ENCODE peak calls at places on chromosomes 6 and 20, in seven cellular contexts. O is heart left ventricle, D is sigmoid colon, V is A549, Q is mucosa of descending colon, K is HCT116, Y is suprapubic skin. C is an unnamed sample.

GRCh38 chr6:163401039-163401885 is 13.3 kb upstream of the QKI start:
- DNase-seq in O (no peak), Q (no peak), K (no peak), Y (no peak), D (no peak), V (no peak), C (no peak)

GRCh38 chr20:37627060-37627766 is 66.6 kb upstream of the CTNNBL1 start:
- DNase-seq in O (peak; percentile 55), V (no peak), D (no peak), Q (peak; percentile 66), Y (no peak), K (peak; percentile 8), C (no peak)

GRCh38 chr20:61369731-61370520 is 117.9 kb downstream of the CDH4 start:
- DNase-seq in D (no peak), V (no peak), K (no peak), Q (no peak), O (no peak), Y (no peak), C (no peak)

GRCh38 chr6:145713746-145714145 is 21.6 kb downstream of the EPM2A start:
- DNase-seq in K (no peak), V (no peak), Q (no peak), Y (no peak), D (no peak), O (no peak), C (no peak)

GRCh38 chr20:1467355-1468116 is 887 bp upstream of the NSFL1C start:
- DNase-seq in K (no peak), V (no peak), O (peak; percentile 57), Y (no peak), D (no peak), Q (peak; percentile 59), C (peak; percentile 65)

GRCh38 chr6:13395272-13396237 is 67.2 kb upstream of the TBC1D7 start:
- DNase-seq in O (peak; percentile 83), D (peak; percentile 85), V (no peak), Q (peak; percentile 88), Y (no peak), K (no peak), C (peak; percentile 79)

GRCh38 chr6:138757131-138757530 is 16.4 kb upstream of the CCDC28A start:
- DNase-seq in V (no peak), K (no peak), Y (no peak), D (no peak), Q (no peak), O (no peak), C (no peak)

GRCh38 chr20:21096321-21097043 is 9.7 kb downstream of the LINC00237 start:
- DNase-seq in Q (no peak), O (no peak), Y (no peak), D (no peak), V (no peak), K (peak; percentile 68), C (no peak)

GRCh38 chr20:44719841-44720240 is 4.7 kb downstream of the CCN5 start:
- DNase-seq in Y (no peak), V (no peak), Q (no peak), O (no peak), D (no peak), K (no peak), C (peak; percentile 43)

GRCh38 chr6:39568896-39569295 is 156.3 kb downstream of the KIF6 start:
- DNase-seq in Y (no peak), D (no peak), K (no peak), O (no peak), V (no peak), Q (no peak), C (no peak)

GRCh38 chr6:33692078-33692759 is 19.3 kb downstream of the UQCC2 start:
- DNase-seq in Q (no peak), D (no peak), O (peak; percentile 82), K (no peak), Y (no peak), V (no peak), C (peak; percentile 45)

GRCh38 chr6:39824030-39824926 is 32.1 kb downstream of the DAAM2 start:
- DNase-seq in Y (no peak), Q (no peak), D (no peak), O (no peak), K (no peak), V (no peak), C (no peak)

GRCh38 chr6:106117579-106117978 is 31.4 kb downstream of the PRDM1 start:
- DNase-seq in D (no peak), Q (no peak), O (no peak), V (no peak), K (no peak), Y (no peak), C (no peak)

GRCh38 chr20:62916703-62917476 is 9.4 kb downstream of the DIDO1 start:
- DNase-seq in O (no peak), D (no peak), K (no peak), Y (no peak), V (no peak), Q (no peak), C (peak; percentile 14)
- H3K4me1 ChIP-seq in O (peaks cover 57% of the 10 kb centered on the region), D (no peaks in the 10 kb centered on the region), K (peaks cover 26% of the 10 kb centered on the region), Y (peaks cover 85% of the 10 kb centered on the region), V (peaks cover 55% of the 10 kb centered on the region), Q (peaks cover 45% of the 10 kb centered on the region), C (peaks cover 91% of the 10 kb centered on the region)

GRCh38 chr6:168016756-168017525 is 19.5 kb downstream of the KIF25 start:
- DNase-seq in Y (no peak), O (no peak), K (no peak), V (no peak), D (no peak), Q (peak; percentile 4), C (peak; percentile 22)

GRCh38 chr6:168014406-168014959 is 17.0 kb downstream of the KIF25 start:
- DNase-seq in K (no peak), D (no peak), Q (peak; percentile 0), O (no peak), V (no peak), Y (no peak), C (no peak)

GRCh38 chr6:168017629-168018028 is 20.2 kb downstream of the KIF25 start:
- DNase-seq in K (no peak), D (no peak), O (no peak), V (no peak), Y (no peak), Q (peak; percentile 32), C (no peak)

GRCh38 chr6:168015492-168016175 is 18.2 kb downstream of the KIF25 start:
- DNase-seq in V (no peak), Y (no peak), Q (peak; percentile 67), D (no peak), K (no peak), O (no peak), C (peak; percentile 20)

DNA sequence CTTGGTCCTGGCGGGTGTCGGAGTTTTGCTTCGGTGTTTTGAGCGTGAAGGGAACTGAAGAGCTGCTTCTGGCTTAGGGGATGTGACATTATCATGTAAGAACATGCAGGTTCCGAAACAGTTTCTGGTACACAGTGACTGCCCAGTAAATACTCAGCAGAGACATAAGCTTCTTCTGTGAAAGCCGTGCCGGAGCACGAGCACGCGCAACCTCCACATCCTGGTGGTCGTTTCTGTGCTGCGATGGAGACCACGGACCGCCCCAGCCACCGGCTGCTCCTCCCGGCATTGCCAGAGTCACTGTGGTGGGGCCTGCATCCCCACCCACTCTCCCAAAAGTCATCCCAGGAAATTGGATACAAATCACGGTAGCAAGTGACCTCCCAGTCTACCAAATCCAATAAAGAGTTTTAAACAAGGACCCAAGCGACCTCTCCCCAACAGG is 18.7 kb downstream of the KIF25 start:
- DNase-seq in Y (no peak), O (no peak), Q (no peak), V (no peak), K (no peak), D (no peak), C (peak; percentile 26)
- H3K9me3 ChIP-seq in Y (no peaks in the 10 kb centered on the region), O (peaks cover 17% of the 10 kb centered on the region), Q (peaks cover 10% of the 10 kb centered on the region), V (peaks cover 16% of the 10 kb centered on the region), K (peaks cover 7% of the 10 kb centered on the region), D (no peaks in the 10 kb centered on the region), C (peaks cover 16% of the 10 kb centered on the region)

DNA sequence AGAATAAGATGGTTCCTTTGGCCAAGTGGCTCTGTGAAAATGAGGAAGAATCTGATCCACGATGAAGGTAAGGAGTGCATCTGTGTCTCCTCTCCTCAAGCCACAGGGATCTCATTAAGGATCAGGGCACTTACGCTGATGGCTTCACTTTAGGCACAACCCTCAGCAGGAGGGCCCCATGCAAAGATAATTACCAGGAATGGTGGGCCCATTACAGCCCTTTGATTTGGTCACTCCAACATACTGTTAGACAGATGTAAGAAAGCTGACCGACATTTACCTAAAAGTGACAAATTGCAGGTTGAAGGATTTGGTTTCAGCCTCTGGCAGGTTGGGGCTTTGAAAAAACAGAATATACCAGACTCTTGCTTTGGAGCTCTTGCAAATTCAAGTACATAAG is 45.9 kb upstream of the ASIP start:
- DNase-seq in Q (no peak), K (no peak), Y (no peak), O (no peak), D (no peak), V (no peak), C (no peak)
- H3K4me3 ChIP-seq in Q (no peak overlapping the region), K (no peak overlapping the region), Y (no peak overlapping the region), O (no peak overlapping the region), D (no peak overlapping the region), V (no peak overlapping the region), C (no peak overlapping the region)

DNA sequence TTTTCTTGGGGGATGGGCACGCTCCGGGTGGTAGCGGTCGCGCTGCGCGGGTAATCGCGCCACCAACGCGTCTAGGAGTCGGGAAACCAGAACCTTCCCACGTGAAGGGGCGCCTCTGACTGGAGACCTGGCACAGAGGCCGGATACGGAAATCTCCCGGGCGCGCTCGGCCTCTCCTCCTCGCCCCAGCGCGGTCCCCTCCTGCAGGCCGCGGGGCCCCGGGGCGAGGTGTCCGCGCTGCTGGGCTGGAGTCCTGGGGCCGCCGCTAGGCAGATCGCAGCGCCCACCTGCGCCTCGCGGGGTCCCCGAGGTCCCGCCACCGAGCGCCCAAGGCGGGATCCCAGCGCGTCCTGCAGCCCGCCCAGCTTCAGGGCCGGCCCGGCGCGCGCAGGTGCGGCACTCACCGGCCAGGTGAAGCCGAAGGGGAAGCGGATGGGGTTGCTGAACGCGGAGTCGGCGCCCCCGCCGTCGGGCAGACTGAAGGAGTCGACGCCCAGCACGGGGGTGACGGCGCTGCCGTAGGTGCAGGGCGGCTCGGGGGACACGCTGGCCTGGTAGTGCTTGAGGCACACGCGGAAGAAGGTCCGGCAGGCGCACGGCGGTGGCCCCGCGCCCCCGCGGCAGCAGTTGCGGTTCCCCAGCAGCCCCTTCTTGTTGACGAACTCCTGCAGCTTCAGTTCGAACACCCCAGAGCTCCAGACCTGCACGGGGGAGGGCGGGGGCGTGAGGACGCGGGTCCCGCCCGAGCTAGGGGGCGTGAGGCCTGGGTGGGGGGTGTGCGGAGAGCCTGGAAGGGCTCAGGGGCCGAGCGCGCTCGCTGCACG is 1.6 kb downstream of the DLL1 start:
- DNase-seq in Y (no peak), D (peak; percentile 62), K (no peak), O (no peak), Q (peak; percentile 21), V (no peak), C (no peak)
- H3K4me1 ChIP-seq in Y (peaks cover 69% of the 10 kb centered on the region), D (no peaks in the 10 kb centered on the region), K (no peaks in the 10 kb centered on the region), O (peaks cover 51% of the 10 kb centered on the region), Q (peaks cover 50% of the 10 kb centered on the region), V (peaks cover 17% of the 10 kb centered on the region), C (peaks cover 63% of the 10 kb centered on the region)